ENCODE peak calls at places on chromosomes 5 and 9, in nine cellular contexts. I is left ventricle myocardium inferior, K is A549, T is lower lobe of right lung, Z is upper lobe of right lung, L is gastrocnemius medialis, R is heart right ventricle, Q is adrenal gland, U is cardiac muscle cell. N is an unnamed sample. For H3K4me1, the result is how much of the 10 kb centered on the place peaks cover.

GRCh38 chr5:45110399-45110798 is 301.7 kb downstream of the MRPS30 start:
- DNase-seq in Z (no peak), I (no peak), R (no peak), U (no peak), K (no peak), L (no peak), Q (no peak), T (no peak), N (no peak)

GRCh38 chr5:57784106-57784505 is 301.5 kb upstream of the ACTBL2 start:
- DNase-seq in I (no peak), L (no peak), U (no peak), Z (no peak), Q (no peak), K (no peak), T (no peak), R (no peak), N (no peak)

GRCh38 chr9:129176786-129177442 is 1.1 kb downstream of the IER5L start:
- DNase-seq in K (no peak), T (peak), L (no peak), I (peak), R (no peak), Z (peak), Q (peak), U (peak), N (peak)

GRCh38 chr9:13324988-13325387 is 45.5 kb upstream of the MPDZ start:
- DNase-seq in K (no peak), Z (no peak), I (no peak), U (no peak), T (no peak), Q (no peak), L (no peak), R (no peak), N (no peak)

GRCh38 chr9:83980395-83981125 is at the start of gene RMI1:
- DNase-seq in L (peak), R (peak), K (peak), I (peak), T (peak), U (peak), Z (peak), Q (peak), N (peak)

GRCh38 chr5:130055572-130055971 is 151.3 kb downstream of the CHSY3 start:
- DNase-seq in U (no peak), I (no peak), Q (no peak), T (no peak), R (no peak), K (no peak), Z (no peak), L (no peak), N (no peak)

GRCh38 chr9:110777201-110777842 is 108.7 kb downstream of the MUSK start:
- DNase-seq in I (no peak), R (no peak), T (no peak), U (no peak), Z (no peak), K (no peak), Q (no peak), L (no peak), N (no peak)

GRCh38 chr9:17723656-17724055 is 144.8 kb downstream of the SH3GL2 start:
- DNase-seq in U (no peak), K (no peak), Z (no peak), T (no peak), R (no peak), Q (no peak), I (no peak), L (no peak), N (no peak)

GRCh38 chr5:173451651-173452050 is 123.4 kb upstream of the STC2 start:
- DNase-seq in R (no peak), Z (no peak), T (no peak), L (no peak), Q (no peak), I (no peak), K (no peak), U (no peak), N (no peak)

GRCh38 chr5:164355267-164355830 is 849.9 kb downstream of the MAT2B start:
- DNase-seq in Z (no peak), T (no peak), I (no peak), K (no peak), L (no peak), Q (no peak), R (no peak), U (no peak), N (no peak)

GRCh38 chr9:26129216-26129615 is 451.0 kb upstream of the TUSC1 start:
- DNase-seq in Z (no peak), L (no peak), R (no peak), T (no peak), I (no peak), K (no peak), U (no peak), Q (no peak), N (no peak)

GRCh38 chr5:139638090-139638735 is 9.9 kb upstream of the CXXC5 start:
- DNase-seq in L (peak), U (no peak), T (peak), Z (peak), R (peak), Q (peak), K (no peak), I (peak), N (peak)
- H3K27ac ChIP-seq in L (peak), U (peak), T (peak), Z (peak), R (peak), Q (peak), K (peak), I (peak), N (peak)

GRCh38 chr5:34563951-34564705 is 92.0 kb upstream of the RAI14 start:
- DNase-seq in L (no peak), K (no peak), I (peak), U (no peak), Z (no peak), T (no peak), Q (peak), R (peak), N (peak)
- H3K4me3 ChIP-seq in L (no peak), K (no peak), I (peak), U (no peak), Z (no peak), T (no peak), Q (no peak), R (no peak), N (no peak)

GRCh38 chr9:76001494-76001893 is 111.0 kb downstream of the PCSK5 start:
- DNase-seq in Q (no peak), T (no peak), L (no peak), I (no peak), K (no peak), Z (no peak), R (no peak), U (no peak), N (no peak)
- H3K4me1 ChIP-seq in Q (under half), T (under half), L (under half), I (under half), K (under half), Z (under half), R (under half), U (under half), N (under half)

DNA sequence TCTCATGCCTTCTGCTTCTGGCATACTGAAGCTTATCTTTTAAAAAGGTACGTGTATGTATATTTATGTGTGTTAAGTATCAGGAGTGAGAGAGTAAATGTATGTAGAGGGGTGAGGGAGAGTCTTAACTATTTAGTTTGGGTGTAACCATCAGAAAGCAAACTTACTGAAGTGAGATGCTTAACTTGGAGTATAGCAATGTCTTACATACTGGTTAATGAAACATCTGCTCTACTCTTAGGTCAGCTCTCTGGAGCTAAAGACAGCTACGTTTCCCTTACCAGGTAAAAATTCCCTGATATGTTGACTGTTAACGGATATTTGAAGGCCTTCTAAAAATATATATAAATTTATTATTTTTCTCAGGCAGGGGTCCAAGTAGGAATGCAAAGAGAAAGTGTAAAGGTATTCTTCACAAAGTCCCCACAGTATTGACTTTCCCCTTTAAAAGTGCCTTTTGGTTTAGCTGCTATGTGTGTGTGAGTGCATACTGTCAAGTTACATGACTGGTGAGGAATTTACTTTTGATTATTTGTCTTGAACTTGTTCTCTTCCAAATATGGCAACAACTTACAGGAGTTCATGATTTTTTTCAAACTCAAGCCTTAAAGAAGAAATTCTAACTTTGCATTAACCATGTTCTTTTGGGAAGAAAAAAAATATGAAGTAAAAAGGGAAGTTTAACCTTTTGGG is 12.3 kb upstream of the C5orf24 start:
- DNase-seq in Q (no peak), I (no peak), K (no peak), U (no peak), T (no peak), Z (no peak), R (no peak), L (no peak), N (no peak)
- H3K27ac ChIP-seq in Q (peak), I (no peak), K (no peak), U (no peak), T (peak), Z (peak), R (no peak), L (no peak), N (no peak)

GRCh38 chr9:97923529-97924108 is 1.3 kb upstream of the TRMO start:
- DNase-seq in Z (peak), R (peak), L (peak), U (peak), T (peak), Q (peak), K (peak), I (peak), N (peak)
- H3K4me3 ChIP-seq in Z (peak), R (peak), L (peak), U (peak), T (peak), Q (no peak), K (peak), I (peak), N (peak)

GRCh38 chr9:131258698-131259431 is 17.4 kb downstream of the FAM78A start:
- DNase-seq in T (no peak), Q (no peak), U (no peak), L (no peak), R (no peak), K (no peak), Z (no peak), I (no peak), N (peak)
- H3K4me1 ChIP-seq in T (under half), Q (under half), U (under half), L (under half), R (half or more), K (under half), Z (under half), I (half or more), N (under half)

GRCh38 chr5:1885476-1885755 is 2.7 kb upstream of the IRX4 start:
- DNase-seq in Z (no peak), U (no peak), I (peak), R (no peak), T (peak), Q (no peak), K (no peak), L (no peak), N (peak)
- H3K27ac ChIP-seq in Z (no peak), U (peak), I (peak), R (peak), T (no peak), Q (no peak), K (no peak), L (no peak), N (no peak)

DNA sequence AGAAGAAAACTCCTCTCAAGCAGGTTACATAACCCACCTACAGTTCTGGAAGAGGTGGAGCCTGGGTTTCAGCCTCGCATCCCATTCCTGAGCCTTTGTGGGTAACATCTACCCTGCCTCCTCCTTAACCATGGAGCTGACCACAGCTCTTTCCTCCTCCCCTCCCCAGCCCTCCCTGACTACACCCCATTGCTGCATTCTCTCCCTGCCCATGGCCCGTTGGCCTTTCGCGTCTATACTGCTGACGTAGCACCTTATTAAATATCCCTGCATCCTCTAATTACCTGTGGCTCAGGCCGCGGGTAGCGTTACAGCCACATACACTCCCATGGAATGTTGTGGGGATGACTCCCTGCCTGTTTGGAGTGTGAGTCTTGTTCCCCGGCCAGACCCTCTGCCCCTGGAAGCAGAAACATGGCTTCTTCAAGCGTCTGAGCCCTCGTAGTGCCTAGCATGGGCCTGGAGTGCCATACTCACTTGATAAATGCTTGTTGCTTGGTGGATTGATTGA is 72.8 kb downstream of the WWC1 start:
- DNase-seq in T (no peak), U (no peak), Q (no peak), K (no peak), L (no peak), I (no peak), Z (no peak), R (no peak), N (no peak)
- H3K4me3 ChIP-seq in T (no peak), U (no peak), Q (no peak), K (no peak), L (no peak), I (no peak), Z (no peak), R (no peak), N (no peak)